ENCODE peak calls at places on chromosome 3, in nine cellular contexts. V is DMS153, L is endothelial cell, C is A549, E is hypothalamus, B is retina, Y is body of pancreas, X is NCI-H2029, Z is amniotic epithelial cell. I is an unnamed sample.

GRCh38 chr3:106208266-106208665 is 339.5 kb upstream of the CBLB start:
- DNase-seq in V (no peak), L (no peak), C (no peak), E (no peak), B (no peak), Y (no peak), X (no peak), Z (peak; percentile 94), I (no peak)

GRCh38 chr3:114389156-114389555 is 95.3 kb downstream of the TIGIT start:
- DNase-seq in V (no peak), L (no peak), C (no peak), E (no peak), B (no peak), Y (no peak), X (no peak), Z (no peak), I (no peak)

GRCh38 chr3:94303897-94304296 is 241.0 kb downstream of the NSUN3 start:
- DNase-seq in V (no peak), L (no peak), C (no peak), E (no peak), B (peak; percentile 51), Y (peak; percentile 11), X (no peak), Z (peak; percentile 36), I (peak; percentile 33)

GRCh38 chr3:155805204-155805801 is 775 bp downstream of the C3orf33 start:
- DNase-seq in V (no peak), L (no peak), C (peak; percentile 20), E (no peak), B (peak; percentile 6), Y (peak; percentile 57), X (peak; percentile 9), Z (peak; percentile 9), I (no peak)

GRCh38 chr3:112042842-112043280 is 8.3 kb downstream of the TMPRSS7 start:
- DNase-seq in V (peak; percentile 100), L (no peak), C (no peak), E (no peak), B (no peak), Y (no peak), X (peak; percentile 99), Z (no peak), I (no peak)

GRCh38 chr3:171526869-171527268 is 66.7 kb upstream of the TNIK start:
- DNase-seq in V (no peak), L (no peak), C (no peak), E (no peak), B (no peak), Y (no peak), X (no peak), Z (peak; percentile 89), I (no peak)

GRCh38 chr3:33787328-33788009 is 11.0 kb upstream of the PDCD6IP start:
- DNase-seq in V (no peak), L (peak; percentile 52), C (peak; percentile 72), E (peak; percentile 51), B (peak; percentile 74), Y (peak; percentile 63), X (peak; percentile 59), Z (peak; percentile 61), I (peak; percentile 31)

GRCh38 chr3:112767177-112767576 is 79.5 kb downstream of the CD200R1L start:
- DNase-seq in V (no peak), L (no peak), C (no peak), E (no peak), B (no peak), Y (no peak), X (no peak), Z (peak; percentile 82), I (no peak)

GRCh38 chr3:1587426-1587825 is 494.6 kb downstream of the CNTN6 start:
- DNase-seq in V (no peak), L (no peak), C (no peak), E (no peak), B (no peak), Y (no peak), X (no peak), Z (no peak), I (no peak)

GRCh38 chr3:186073641-186074040 is 35.2 kb downstream of the ETV5 start:
- DNase-seq in V (no peak), L (no peak), C (no peak), E (no peak), B (no peak), Y (no peak), X (no peak), Z (no peak), I (no peak)

GRCh38 chr3:192750201-192750600 is 22.9 kb upstream of the FGF12 start:
- DNase-seq in V (no peak), L (no peak), C (no peak), E (no peak), B (no peak), Y (no peak), X (no peak), Z (no peak), I (no peak)

GRCh38 chr3:56916697-56917336 is 115.1 kb upstream of the ARHGEF3 start:
- DNase-seq in V (no peak), L (no peak), C (no peak), E (no peak), B (no peak), Y (no peak), X (no peak), Z (no peak), I (no peak)

GRCh38 chr3:64214697-64215018 is 10.6 kb downstream of the PRICKLE2 start:
- DNase-seq in V (no peak), L (no peak), C (no peak), E (no peak), B (no peak), Y (no peak), X (no peak), Z (peak; percentile 79), I (no peak)

GRCh38 chr3:36312351-36312750 is 68.0 kb upstream of the STAC start:
- DNase-seq in V (peak; percentile 41), L (no peak), C (no peak), E (no peak), B (no peak), Y (no peak), X (peak; percentile 26), Z (no peak), I (no peak)

GRCh38 chr3:123757281-123757940 is 126.7 kb downstream of the MYLK start:
- DNase-seq in V (peak; percentile 69), L (no peak), C (no peak), E (peak; percentile 52), B (no peak), Y (no peak), X (peak; percentile 70), Z (peak; percentile 74), I (peak; percentile 75)

GRCh38 chr3:48656061-48656840 is 6.4 kb downstream of the CELSR3 start:
- DNase-seq in V (no peak), L (peak; percentile 82), C (peak; percentile 82), E (peak; percentile 8), B (peak; percentile 93), Y (peak; percentile 85), X (no peak), Z (peak; percentile 85), I (no peak)

GRCh38 chr3:36318584-36319200 is 61.6 kb upstream of the STAC start:
- DNase-seq in V (no peak), L (no peak), C (no peak), E (no peak), B (no peak), Y (no peak), X (no peak), Z (no peak), I (no peak)